ENCODE peak calls at places on chromosomes 12 and 14, in seven cellular contexts. G is kidney, B is Karpas-422, W is astrocyte, E is stomach, I is OCI-LY7, M is A549. O is an unnamed sample.

GRCh38 chr12:56188786-56189335 is 422 bp downstream of the SMARCC2 start:
- DNase-seq in G (peak; percentile 87), M (no peak), B (peak; percentile 59), I (peak; percentile 37), W (no peak), E (no peak), O (peak; percentile 70)

GRCh38 chr14:40122978-40123648 is 690.9 kb upstream of the FBXO33 start:
- DNase-seq in E (no peak), M (no peak), I (no peak), W (peak; percentile 64), G (no peak), B (no peak), O (no peak)

GRCh38 chr12:28563926-28564325 is 373.7 kb downstream of the CCDC91 start:
- DNase-seq in E (no peak), W (peak; percentile 25), I (no peak), M (no peak), B (no peak), G (no peak), O (no peak)

GRCh38 chr12:84636801-84637285 is 275.8 kb downstream of the SLC6A15 start:
- DNase-seq in B (no peak), I (no peak), G (no peak), W (peak; percentile 64), M (no peak), E (no peak), O (no peak)

GRCh38 chr12:60529261-60529660 is 933.4 kb downstream of the SLC16A7 start:
- DNase-seq in M (no peak), G (no peak), I (no peak), W (no peak), B (no peak), E (no peak), O (no peak)

GRCh38 chr14:32403688-32404087 is 74.6 kb downstream of the AKAP6 start:
- DNase-seq in G (no peak), I (no peak), B (no peak), E (no peak), W (peak; percentile 74), M (no peak), O (no peak)

GRCh38 chr12:104381721-104382480 is 74.8 kb upstream of the CHST11 start:
- DNase-seq in M (peak; percentile 86), I (peak; percentile 87), W (peak; percentile 49), G (peak; percentile 84), B (peak; percentile 91), E (peak; percentile 88), O (peak; percentile 92)

GRCh38 chr14:22218729-22219128 is 370.3 kb downstream of the DAD1 start:
- DNase-seq in B (no peak), G (no peak), W (no peak), E (no peak), I (peak; percentile 6), M (no peak), O (no peak)

GRCh38 chr12:10179871-10180270 is 1.0 kb downstream of the TMEM52B start:
- DNase-seq in G (no peak), I (no peak), B (no peak), E (no peak), W (no peak), M (no peak), O (no peak)

GRCh38 chr12:96141216-96141944 is 52.8 kb upstream of the ELK3 start:
- DNase-seq in M (no peak), G (no peak), W (peak; percentile 71), B (no peak), I (no peak), E (no peak), O (no peak)

GRCh38 chr12:70077441-70077840 is 165.8 kb upstream of the CNOT2 start:
- DNase-seq in M (no peak), G (no peak), E (no peak), I (no peak), B (no peak), W (no peak), O (no peak)

GRCh38 chr12:125092872-125093680 is 27.8 kb downstream of the AACS start:
- DNase-seq in W (peak; percentile 41), I (no peak), M (peak; percentile 63), G (peak; percentile 78), B (no peak), E (peak; percentile 60), O (no peak)

GRCh38 chr12:87439990-87440827 is 589.0 kb downstream of the C12orf50 start:
- DNase-seq in M (peak; percentile 94), G (no peak), B (no peak), E (peak; percentile 46), W (peak; percentile 97), I (no peak), O (no peak)

GRCh38 chr12:47082283-47082962 is 2.7 kb upstream of the AMIGO2 start:
- DNase-seq in I (no peak), M (peak; percentile 27), W (no peak), E (no peak), B (no peak), G (no peak), O (no peak)

GRCh38 chr12:56007892-56008471 is 10.9 kb downstream of the SUOX start:
- DNase-seq in W (no peak), M (no peak), B (no peak), I (no peak), E (no peak), G (no peak), O (peak; percentile 64)

GRCh38 chr12:54385251-54385914 is 850 bp upstream of the ZNF385A start:
- DNase-seq in I (peak; percentile 31), W (no peak), G (no peak), M (no peak), E (no peak), B (peak; percentile 61), O (no peak)

GRCh38 chr12:111720457-111720856 is 34.6 kb downstream of the ACAD10 start:
- DNase-seq in G (no peak), B (peak; percentile 24), E (no peak), W (no peak), M (no peak), I (no peak), O (no peak)

GRCh38 chr12:88684170-88684569 is 103.9 kb upstream of the KITLG start:
- DNase-seq in B (no peak), M (no peak), W (no peak), I (no peak), G (no peak), E (no peak), O (no peak)

GRCh38 chr12:110382683-110383082 is 20.8 kb downstream of the ANAPC7 start:
- DNase-seq in I (no peak), G (no peak), B (no peak), W (no peak), M (no peak), E (no peak), O (no peak)

GRCh38 chr12:20463920-20464524 is 95.7 kb downstream of the PDE3A start:
- DNase-seq in M (peak; percentile 29), E (no peak), B (peak; percentile 44), W (no peak), I (peak; percentile 13), G (no peak), O (no peak)

GRCh38 chr14:68111733-68112270 is 292.2 kb downstream of the RAD51B start:
- DNase-seq in M (no peak), E (no peak), B (no peak), G (no peak), W (no peak), I (no peak), O (no peak)

DNA sequence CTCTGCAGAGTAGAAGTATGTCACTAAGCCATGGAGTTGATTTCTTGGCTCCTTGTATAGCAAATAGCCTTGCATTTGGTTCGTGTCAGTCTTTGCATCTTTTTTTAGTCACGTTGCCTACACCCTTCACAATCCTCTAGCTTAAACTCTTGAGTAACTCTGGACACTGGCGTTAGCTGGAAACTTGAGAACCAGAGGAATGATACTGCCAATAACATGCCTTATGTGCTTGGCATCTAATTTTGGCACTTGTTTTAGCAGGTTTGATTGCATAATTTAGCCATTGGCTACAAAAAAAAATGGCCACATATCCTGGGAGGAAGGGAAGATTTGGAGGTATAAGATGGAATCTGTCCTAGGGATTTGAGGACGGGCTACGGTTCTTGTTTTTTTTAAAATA is 136.2 kb downstream of the ETV6 start:
- DNase-seq in G (no peak), W (peak; percentile 39), B (no peak), I (no peak), E (no peak), M (no peak), O (no peak)
- H3K4me1 ChIP-seq in G (no peaks in the 10 kb centered on the region), W (no peaks in the 10 kb centered on the region), B (no peaks in the 10 kb centered on the region), I (peaks cover 65% of the 10 kb centered on the region), E (no peaks in the 10 kb centered on the region), M (no peaks in the 10 kb centered on the region), O (no peaks in the 10 kb centered on the region)

DNA sequence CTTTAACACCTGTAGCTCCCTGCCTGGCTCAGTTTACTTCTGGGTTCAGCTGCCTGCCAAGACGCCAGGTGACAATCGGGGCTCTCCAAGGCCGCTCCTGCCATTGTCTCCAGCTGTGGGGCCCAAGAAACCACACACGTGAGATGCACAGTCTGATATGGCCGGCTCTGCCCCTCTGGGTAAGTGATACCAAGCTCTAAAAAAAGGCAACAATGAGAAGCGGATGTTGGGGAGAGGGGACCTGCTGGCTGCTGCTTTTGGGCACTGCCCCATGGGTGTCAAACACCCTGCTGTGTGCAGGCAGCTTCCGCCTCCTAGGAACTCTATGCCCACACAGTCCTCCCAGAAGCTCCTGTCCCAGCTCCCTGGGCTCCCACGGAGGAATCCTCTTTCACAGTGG is 1136.0 kb downstream of the BCL11B start:
- DNase-seq in E (no peak), M (no peak), G (no peak), I (no peak), W (no peak), B (no peak), O (no peak)
- H3K4me1 ChIP-seq in E (no peaks in the 10 kb centered on the region), M (no peaks in the 10 kb centered on the region), G (no peaks in the 10 kb centered on the region), I (no peaks in the 10 kb centered on the region), W (peaks cover 7% of the 10 kb centered on the region), B (no peaks in the 10 kb centered on the region), O (no peaks in the 10 kb centered on the region)

DNA sequence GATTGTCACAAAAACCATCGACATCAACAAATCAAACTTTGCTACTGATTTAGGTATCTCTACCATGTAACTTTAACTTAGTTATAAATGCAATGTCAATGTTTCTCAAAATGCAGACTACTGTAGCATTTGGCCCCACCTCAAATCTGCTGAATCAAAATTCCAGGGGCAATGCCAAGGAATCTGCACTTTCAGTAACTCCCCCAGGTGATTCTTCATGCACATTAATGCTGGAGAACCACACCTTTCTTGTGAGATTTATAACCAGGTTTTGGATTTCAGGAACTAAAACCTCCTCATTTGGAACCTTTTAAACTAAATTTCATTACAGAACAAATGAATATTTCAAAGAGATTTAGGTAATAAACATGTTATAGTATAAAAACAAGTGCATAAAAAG is 4.9 kb downstream of the ATP2B1 start:
- DNase-seq in M (no peak), B (no peak), G (no peak), W (no peak), I (no peak), E (no peak), O (no peak)
- H3K4me1 ChIP-seq in M (peaks cover 76% of the 10 kb centered on the region), B (peaks cover 16% of the 10 kb centered on the region), G (peaks cover 16% of the 10 kb centered on the region), W (peaks cover 3% of the 10 kb centered on the region), I (peaks cover 38% of the 10 kb centered on the region), E (peaks cover 20% of the 10 kb centered on the region), O (peaks cover 12% of the 10 kb centered on the region)

GRCh38 chr12:171743-172705 is 41.9 kb downstream of the SLC6A12 start:
- DNase-seq in M (no peak), I (no peak), W (no peak), B (no peak), G (no peak), E (peak; percentile 44), O (peak; percentile 94)

GRCh38 chr12:171276-171675 is 42.7 kb downstream of the SLC6A12 start:
- DNase-seq in E (no peak), I (no peak), B (no peak), M (no peak), W (no peak), G (no peak), O (no peak)

GRCh38 chr12:169528-170360 is 44.2 kb downstream of the SLC6A12 start:
- DNase-seq in B (peak; percentile 43), W (no peak), E (no peak), M (no peak), I (no peak), G (no peak), O (no peak)

GRCh38 chr12:168763-169525 is 45.0 kb downstream of the SLC6A12 start:
- DNase-seq in G (no peak), I (no peak), M (no peak), B (no peak), E (no peak), W (peak; percentile 16), O (no peak)

GRCh38 chr12:170361-171225 is 43.4 kb downstream of the SLC6A12 start:
- DNase-seq in M (no peak), B (no peak), W (no peak), G (no peak), E (no peak), I (no peak), O (no peak)
- H3K4me1 ChIP-seq in M (no peaks in the 10 kb centered on the region), B (no peaks in the 10 kb centered on the region), W (peaks cover 21% of the 10 kb centered on the region), G (peaks cover 6% of the 10 kb centered on the region), E (no peaks in the 10 kb centered on the region), I (peaks cover 4% of the 10 kb centered on the region), O (peaks cover 45% of the 10 kb centered on the region)